ENCODE peak calls at places on chromosome 16, in five cellular contexts. N is breast epithelium, X is BE2C, E is lower leg skin, G is Caco-2. U is an unnamed sample.

GRCh38 chr16:2857451-2858244 is at the start of gene PRSS22:
- DNase-seq in X (no peak), N (peak; percentile 78), E (no peak), G (peak; percentile 91), U (no peak)

GRCh38 chr16:88993006-88993787 is 16.2 kb upstream of the CBFA2T3 start:
- DNase-seq in E (no peak), N (no peak), G (no peak), X (no peak), U (no peak)

GRCh38 chr16:80084614-80085013 is 456.2 kb upstream of the DYNLRB2 start:
- DNase-seq in E (peak; percentile 66), X (no peak), N (no peak), G (peak; percentile 69), U (peak; percentile 62)

GRCh38 chr16:16144416-16144815 is 78.9 kb downstream of the ABCC6 start:
- DNase-seq in N (no peak), E (peak; percentile 28), G (no peak), X (no peak), U (no peak)

GRCh38 chr16:72434159-72434558 is 262.2 kb upstream of the PMFBP1 start:
- DNase-seq in G (no peak), E (no peak), X (no peak), N (no peak), U (no peak)

GRCh38 chr16:89990799-89991198 is 28.5 kb downstream of the DBNDD1 start:
- DNase-seq in E (no peak), G (no peak), X (no peak), N (no peak), U (no peak)

GRCh38 chr16:4556112-4556511 is at the start of gene C16orf96:
- DNase-seq in X (no peak), N (no peak), G (no peak), E (no peak), U (no peak)

GRCh38 chr16:8729779-8730334 is 55.4 kb downstream of the ABAT start:
- DNase-seq in G (no peak), N (peak; percentile 17), E (no peak), X (no peak), U (peak; percentile 29)

GRCh38 chr16:65524997-65525396 is 403.1 kb upstream of the CDH11 start:
- DNase-seq in X (no peak), N (no peak), E (no peak), G (no peak), U (no peak)

GRCh38 chr16:27303256-27304100 is 10.3 kb upstream of the IL4R start:
- DNase-seq in G (no peak), X (no peak), N (no peak), E (no peak), U (no peak)

GRCh38 chr16:10122546-10122945 is 59.7 kb downstream of the GRIN2A start:
- DNase-seq in X (no peak), E (no peak), G (no peak), N (no peak), U (no peak)
- TF ChIP-seq CTCF in X (peak; percentile 12), E (no peak), G (peak; percentile 37), N (peak; percentile 18), U (no peak)

GRCh38 chr16:1344499-1344898 is 7.2 kb downstream of the TSR3 start:
- DNase-seq in G (no peak), N (no peak), X (no peak), E (no peak), U (no peak)

GRCh38 chr16:1343428-1344242 is 8.0 kb downstream of the TSR3 start:
- DNase-seq in E (no peak), X (no peak), G (no peak), N (no peak), U (no peak)

GRCh38 chr16:1340730-1341494 is 7.5 kb downstream of the BAIAP3 start:
- DNase-seq in X (no peak), N (no peak), G (no peak), E (no peak), U (no peak)

GRCh38 chr16:1341495-1342388 is 8.3 kb downstream of the BAIAP3 start:
- DNase-seq in N (no peak), G (no peak), X (no peak), E (no peak), U (no peak)

GRCh38 chr16:1342526-1343427 is 8.9 kb downstream of the TSR3 start:
- DNase-seq in N (peak; percentile 99), X (peak; percentile 99), G (peak; percentile 99), E (peak; percentile 92), U (peak; percentile 97)
- TF ChIP-seq CTCF in N (no peak), X (no peak), G (no peak), E (no peak), U (no peak)

GRCh38 chr16:5595849-5596248 is 498.3 kb upstream of the EEF2KMT start:
- DNase-seq in N (no peak), X (no peak), G (no peak), E (no peak), U (no peak)
- TF ChIP-seq CTCF in N (no peak), X (no peak), G (no peak), E (no peak), U (no peak)

DNA sequence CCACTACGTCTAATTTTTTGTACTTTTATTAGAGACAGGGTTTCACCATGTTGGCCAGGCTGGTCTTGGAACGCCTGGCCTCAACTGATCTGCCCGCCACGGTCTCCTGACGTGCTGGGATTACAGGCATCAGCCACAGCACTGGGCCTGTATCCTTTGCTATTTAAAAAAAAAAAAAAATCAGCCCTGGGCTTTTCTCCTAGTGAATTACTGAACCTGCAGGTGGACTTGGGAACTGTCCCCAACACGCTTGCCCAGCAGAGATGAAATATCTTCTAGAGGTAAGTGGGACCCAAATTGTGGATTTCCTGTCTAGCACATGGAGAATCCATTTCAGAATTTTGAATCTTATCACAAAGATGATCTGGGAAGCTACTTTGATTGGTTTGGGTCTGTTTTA is 14.8 kb downstream of the CNOT1 start:
- DNase-seq in X (no peak), G (no peak), E (no peak), N (no peak), U (peak; percentile 24)
- TF ChIP-seq CTCF in X (no peak), G (peak; percentile 11), E (no peak), N (no peak), U (no peak)

GRCh38 chr16:30651124-30652004 is 604 bp downstream of the PRR14 start:
- DNase-seq in G (no peak), E (peak; percentile 53), N (peak; percentile 57), X (peak; percentile 79), U (peak; percentile 85)
- TF ChIP-seq CTCF in G (peak; percentile 48), E (peak; percentile 9), N (no peak), X (peak; percentile 45), U (peak; percentile 60)

DNA sequence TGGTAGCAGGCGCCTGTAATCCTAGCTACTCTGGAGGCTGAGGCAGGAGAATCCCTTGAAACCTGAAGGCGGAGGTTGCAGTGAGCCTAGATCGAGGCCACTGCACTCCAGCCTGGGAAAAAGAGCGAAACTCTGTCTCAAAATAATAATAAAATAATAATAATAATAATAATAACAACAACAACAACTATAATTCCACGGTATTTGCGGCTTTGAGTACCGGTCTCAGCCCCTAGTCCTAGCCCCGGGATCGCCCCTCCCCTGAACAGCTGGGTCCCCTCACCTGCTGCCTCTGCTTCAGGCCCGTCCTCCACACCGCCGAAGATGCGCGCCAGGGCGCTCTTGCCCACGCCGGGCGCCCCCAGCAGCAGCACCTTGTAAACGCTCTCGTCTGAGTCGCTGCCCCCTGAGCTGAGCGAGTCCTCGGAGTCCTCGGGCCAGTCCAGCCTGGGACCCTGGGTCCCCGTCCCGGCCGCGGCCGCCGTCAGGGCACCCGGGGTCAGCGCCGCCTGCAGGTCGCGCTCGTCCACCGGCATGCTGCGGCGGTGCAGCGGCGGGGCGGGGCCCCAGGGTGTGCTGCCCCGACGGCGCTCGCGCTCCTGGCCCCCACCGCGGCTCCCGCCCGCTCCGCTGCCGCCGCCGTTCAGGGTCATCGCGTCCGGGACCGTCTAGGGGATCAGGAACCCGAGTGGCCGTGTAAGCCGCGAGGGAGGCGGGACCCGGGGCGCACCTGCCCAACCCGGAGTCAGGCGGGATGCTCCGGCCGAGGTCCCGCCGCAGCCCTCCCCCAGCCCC is 611 bp downstream of the RRAD start:
- DNase-seq in G (no peak), E (no peak), N (no peak), X (peak; percentile 52), U (no peak)
- TF ChIP-seq CTCF in G (peak; percentile 38), E (no peak), N (peak; percentile 37), X (peak; percentile 29), U (no peak)

U was measured in suprapubic skin.